ENCODE peak calls at places on chromosomes 5 and 9, in six cellular contexts. W, Y, U, D, T and B are unnamed samples.

GRCh38 chr9:137300607-137301085 is 1.4 kb downstream of the NRARP start:
- DNase-seq in W (no peak), Y (no peak), U (peak), D (no peak), T (no peak), B (no peak)

GRCh38 chr9:89635816-89636215 is 31.0 kb downstream of the GADD45G start:
- DNase-seq in W (no peak), Y (no peak), U (no peak), D (no peak), T (no peak), B (no peak)

GRCh38 chr5:39623291-39623865 is 198.6 kb upstream of the DAB2 start:
- DNase-seq in W (no peak), Y (no peak), U (no peak), D (no peak), T (no peak), B (no peak)

GRCh38 chr9:92529124-92529523 is 6.7 kb downstream of the ECM2 start:
- DNase-seq in W (no peak), Y (no peak), U (no peak), D (no peak), T (no peak), B (no peak)

GRCh38 chr5:6468104-6468503 is 19.4 kb downstream of the UBE2QL1 start:
- DNase-seq in W (no peak), Y (no peak), U (no peak), D (no peak), T (no peak), B (no peak)

GRCh38 chr5:149220750-149221149 is 50.9 kb upstream of the AFAP1L1 start:
- DNase-seq in W (no peak), Y (no peak), U (no peak), D (no peak), T (no peak), B (no peak)

GRCh38 chr5:71601222-71602026 is 14.3 kb downstream of the MCCC2 start:
- DNase-seq in W (no peak), Y (peak), U (peak), D (peak), T (peak), B (no peak)

GRCh38 chr9:126113756-126114408 is 212.7 kb upstream of the MVB12B start:
- DNase-seq in W (no peak), Y (no peak), U (no peak), D (no peak), T (no peak), B (no peak)

GRCh38 chr5:168727547-168728120 is 148.5 kb upstream of the PANK3 start:
- DNase-seq in W (no peak), Y (peak), U (no peak), D (no peak), T (no peak), B (no peak)

GRCh38 chr5:168765220-168766037 is 186.3 kb upstream of the PANK3 start:
- DNase-seq in W (peak), Y (no peak), U (peak), D (no peak), T (peak), B (no peak)

GRCh38 chr9:88781500-88782391 is 209.5 kb upstream of the S1PR3 start:
- DNase-seq in W (peak), Y (peak), U (no peak), D (no peak), T (peak), B (no peak)

GRCh38 chr5:55160493-55161209 is 680 bp downstream of the GPX8 start:
- DNase-seq in W (peak), Y (peak), U (peak), D (peak), T (peak), B (no peak)

GRCh38 chr5:142947427-142947709 is 177.2 kb downstream of the ARHGAP26 start:
- DNase-seq in W (no peak), Y (no peak), U (no peak), D (no peak), T (no peak), B (no peak)

GRCh38 chr5:178394074-178394473 is 161.5 kb upstream of the PHYKPL start:
- DNase-seq in W (no peak), Y (no peak), U (peak), D (no peak), T (no peak), B (peak)

GRCh38 chr9:133780962-133781827 is 43.0 kb upstream of the SARDH start:
- DNase-seq in W (no peak), Y (no peak), U (peak), D (no peak), T (no peak), B (no peak)

GRCh38 chr5:140322751-140323731 is 20.1 kb upstream of the PFDN1 start:
- DNase-seq in W (peak), Y (no peak), U (peak), D (no peak), T (peak), B (no peak)

GRCh38 chr5:40432836-40433235 is 246.9 kb upstream of the PTGER4 start:
- DNase-seq in W (no peak), Y (no peak), U (no peak), D (no peak), T (no peak), B (no peak)

GRCh38 chr5:1279443-1280151 is 15.3 kb downstream of the TERT start:
- DNase-seq in W (no peak), Y (no peak), U (peak), D (no peak), T (no peak), B (peak)

GRCh38 chr9:110886832-110887231 is 151.4 kb downstream of the LPAR1 start:
- DNase-seq in W (no peak), Y (no peak), U (no peak), D (no peak), T (peak), B (no peak)

GRCh38 chr5:173789031-173789920 is 98.9 kb upstream of the CPEB4 start:
- DNase-seq in W (no peak), Y (no peak), U (no peak), D (no peak), T (peak), B (peak)

GRCh38 chr9:98256632-98257218 is 1.3 kb upstream of the TBC1D2 start:
- DNase-seq in W (no peak), Y (peak), U (no peak), D (no peak), T (peak), B (no peak)

GRCh38 chr9:27485158-27485557 is 38.9 kb upstream of the IFNK start:
- DNase-seq in W (no peak), Y (no peak), U (no peak), D (no peak), T (no peak), B (no peak)

GRCh38 chr9:93093449-93094293 is 2.3 kb upstream of the CARD19 start:
- DNase-seq in W (no peak), Y (no peak), U (peak), D (no peak), T (no peak), B (peak)

GRCh38 chr5:127492854-127493738 is 24.3 kb upstream of the PRRC1 start:
- DNase-seq in W (no peak), Y (no peak), U (no peak), D (peak), T (peak), B (no peak)

GRCh38 chr9:111000202-111000601 is 38.1 kb downstream of the LPAR1 start:
- DNase-seq in W (no peak), Y (no peak), U (peak), D (no peak), T (no peak), B (no peak)

GRCh38 chr9:132802121-132802795 is 75.8 kb downstream of the AK8 start:
- DNase-seq in W (no peak), Y (peak), U (no peak), D (no peak), T (no peak), B (no peak)

GRCh38 chr9:1510712-1511111 is 460.6 kb downstream of the DMRT2 start:
- DNase-seq in W (no peak), Y (no peak), U (no peak), D (no peak), T (no peak), B (no peak)

GRCh38 chr5:14034991-14035390 is 90.5 kb upstream of the DNAH5 start:
- DNase-seq in W (no peak), Y (no peak), U (no peak), D (no peak), T (peak), B (no peak)

GRCh38 chr5:156096259-156096658 is 230.7 kb upstream of the SGCD start:
- DNase-seq in W (no peak), Y (no peak), U (no peak), D (no peak), T (peak), B (no peak)

GRCh38 chr5:87627360-87627759 is 214.6 kb upstream of the CCNH start:
- DNase-seq in W (no peak), Y (no peak), U (no peak), D (no peak), T (no peak), B (no peak)

GRCh38 chr9:94912700-94913249 is 186.3 kb downstream of the AOPEP start:
- DNase-seq in W (no peak), Y (peak), U (no peak), D (peak), T (peak), B (no peak)

GRCh38 chr5:1890296-1890695 is 7.6 kb upstream of the IRX4 start:
- DNase-seq in W (no peak), Y (no peak), U (peak), D (no peak), T (no peak), B (peak)

GRCh38 chr5:121885630-121886029 is 33.9 kb downstream of the FTMT start:
- DNase-seq in W (no peak), Y (no peak), U (no peak), D (no peak), T (no peak), B (no peak)

GRCh38 chr9:126397056-126397455 is 70.4 kb downstream of the MVB12B start:
- DNase-seq in W (no peak), Y (no peak), U (peak), D (peak), T (no peak), B (no peak)

GRCh38 chr9:89309608-89310485 is 1.1 kb upstream of the CKS2 start:
- DNase-seq in W (no peak), Y (no peak), U (no peak), D (no peak), T (peak), B (no peak)

GRCh38 chr9:136985027-136985602 is 2.3 kb downstream of the LCNL1 start:
- DNase-seq in W (no peak), Y (no peak), U (no peak), D (no peak), T (no peak), B (no peak)

GRCh38 chr5:58407042-58407709 is 52.7 kb downstream of the PLK2 start:
- DNase-seq in W (no peak), Y (no peak), U (no peak), D (peak), T (peak), B (no peak)

GRCh38 chr5:145495741-145496140 is 339.4 kb downstream of the PRELID2 start:
- DNase-seq in W (no peak), Y (no peak), U (no peak), D (peak), T (peak), B (no peak)

DNA sequence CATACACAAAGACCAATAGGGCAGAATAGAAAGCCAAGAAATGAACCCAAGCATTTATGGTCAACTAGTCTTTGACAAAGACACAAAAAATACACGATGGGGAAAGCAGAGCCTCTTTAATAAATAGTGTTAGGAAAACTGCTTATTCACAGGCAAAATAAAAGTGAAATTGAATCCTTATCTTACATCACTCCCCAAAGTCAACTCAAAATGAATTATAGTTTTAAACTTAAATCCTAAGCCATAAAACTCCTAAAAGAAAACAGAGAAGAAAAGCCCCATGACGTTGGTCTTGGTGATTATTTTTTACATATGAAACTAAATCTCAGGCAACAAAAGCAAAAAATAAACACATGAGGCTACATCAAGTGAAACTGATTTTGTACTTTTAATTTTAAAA is 46.8 kb downstream of the CHSY3 start:
- DNase-seq in W (no peak), Y (no peak), U (no peak), D (no peak), T (no peak), B (no peak)
- H3K4me3 ChIP-seq in W (no peak), Y (no peak), U (no peak), D (no peak), T (no peak), B (no peak)

GRCh38 chr9:113523421-113524141 is 60.1 kb downstream of the RGS3 start:
- DNase-seq in W (peak), Y (no peak), U (peak), D (no peak), T (peak), B (peak)

GRCh38 chr9:113524460-113524859 is 60.9 kb downstream of the RGS3 start:
- DNase-seq in W (no peak), Y (no peak), U (no peak), D (no peak), T (peak), B (no peak)

GRCh38 chr9:113521693-113522260 is 58.2 kb downstream of the RGS3 start:
- DNase-seq in W (no peak), Y (no peak), U (no peak), D (no peak), T (no peak), B (no peak)

GRCh38 chr9:113522858-113523257 is 59.3 kb downstream of the RGS3 start:
- DNase-seq in W (no peak), Y (no peak), U (no peak), D (no peak), T (no peak), B (no peak)

GRCh38 chr9:113522419-113522818 is 58.9 kb downstream of the RGS3 start:
- DNase-seq in W (no peak), Y (no peak), U (no peak), D (no peak), T (no peak), B (no peak)
- H3K27ac ChIP-seq in W (peak), Y (peak), U (peak), D (peak), T (no peak), B (peak)

GRCh38 chr9:127779136-127779981 is 893 bp upstream of the SH2D3C start:
- DNase-seq in W (no peak), Y (no peak), U (no peak), D (no peak), T (peak), B (no peak)
- H3K4me3 ChIP-seq in W (no peak), Y (no peak), U (no peak), D (no peak), T (no peak), B (peak)

DNA sequence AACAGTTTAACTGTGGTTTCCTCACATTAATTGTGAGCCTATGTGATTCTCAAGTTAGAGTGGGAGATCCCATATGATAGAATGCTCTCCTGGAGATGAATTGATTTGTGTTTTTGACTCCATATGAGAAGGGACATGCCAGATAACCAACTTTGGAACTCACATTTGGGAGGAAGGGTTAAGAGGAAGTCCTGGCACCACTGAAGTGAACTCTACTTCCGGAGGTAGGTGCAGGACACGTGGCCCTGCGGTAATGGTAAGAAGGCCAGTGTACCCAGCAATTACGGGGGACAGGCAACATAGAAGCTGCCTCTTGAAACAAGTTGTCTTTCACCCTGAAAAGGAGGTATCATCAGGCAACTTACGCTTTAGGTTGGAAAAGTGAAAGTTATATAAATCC is 146.6 kb upstream of the RFX3 start:
- DNase-seq in W (no peak), Y (no peak), U (no peak), D (no peak), T (no peak), B (no peak)
- H3K27ac ChIP-seq in W (no peak), Y (no peak), U (no peak), D (no peak), T (no peak), B (no peak)

DNA sequence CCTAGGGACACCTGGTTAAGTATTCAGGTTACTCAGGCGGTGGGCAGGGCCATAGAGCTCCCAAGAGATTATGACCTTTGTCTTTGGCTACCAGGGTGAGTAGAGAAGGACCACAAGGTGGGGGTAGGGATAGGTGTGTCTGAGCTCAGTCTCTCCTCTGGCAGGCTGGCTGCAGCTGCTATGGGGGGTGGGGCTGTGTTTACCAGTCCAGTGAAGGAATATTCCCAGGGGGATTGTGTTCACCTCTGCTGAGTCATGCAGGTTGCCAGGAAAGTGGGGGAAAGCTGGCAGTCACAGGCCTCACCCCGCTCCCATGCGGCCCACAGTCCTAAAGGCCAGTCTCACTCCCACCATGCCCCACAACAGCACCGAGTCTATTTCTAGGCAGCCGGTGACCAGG is 53.6 kb upstream of the POU5F2 start:
- DNase-seq in W (no peak), Y (no peak), U (no peak), D (no peak), T (no peak), B (no peak)
- H3K4me3 ChIP-seq in W (no peak), Y (no peak), U (no peak), D (no peak), T (no peak), B (no peak)

DNA sequence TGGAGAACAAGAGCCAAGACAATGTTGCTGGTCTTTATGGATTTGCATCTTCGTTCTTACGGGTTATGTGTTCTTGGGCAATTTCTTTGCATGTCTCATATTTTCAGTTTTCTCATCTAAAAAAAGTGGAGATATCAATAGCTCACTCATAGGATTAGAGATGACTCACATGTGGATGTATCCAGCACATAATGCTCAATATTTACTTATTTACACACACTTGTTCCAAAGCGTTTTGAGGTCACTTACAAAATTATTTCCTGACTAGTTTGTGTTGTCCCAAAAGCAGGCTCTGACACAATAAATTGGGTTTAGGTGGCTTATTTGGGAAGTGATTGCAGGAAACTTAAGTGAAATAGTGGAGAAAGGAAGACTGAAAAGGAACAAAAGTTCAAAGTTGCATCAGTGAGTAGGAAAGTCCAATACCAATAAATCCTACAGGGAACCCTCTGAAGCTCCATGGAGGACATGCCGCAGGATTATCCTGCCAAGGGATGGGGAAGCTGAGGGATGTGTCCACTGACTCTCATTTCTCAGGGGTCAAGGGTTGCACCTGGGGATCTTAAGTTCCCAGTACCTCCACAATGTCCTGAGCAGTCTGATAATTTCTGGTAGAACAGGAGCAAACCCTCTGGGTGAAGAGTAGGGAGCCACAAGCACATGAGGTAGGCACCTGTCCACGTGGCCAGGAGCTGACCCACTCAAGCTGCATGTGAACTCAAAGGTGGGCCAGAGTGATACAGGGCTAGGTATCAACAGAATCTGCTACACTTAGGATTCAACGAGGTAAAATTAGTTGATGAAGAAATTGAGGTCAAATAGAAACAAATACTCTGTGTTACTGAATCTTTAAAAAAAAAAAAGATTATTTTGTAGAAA is 37.4 kb upstream of the SLC44A1 start:
- DNase-seq in W (peak), Y (no peak), U (no peak), D (no peak), T (peak), B (no peak)
- H3K27ac ChIP-seq in W (peak), Y (peak), U (no peak), D (peak), T (peak), B (peak)